ENCODE peak calls at places on chromosomes 7 and 10, in eight cellular contexts. M is heart right ventricle; N is fibroblast of lung; A is glutamatergic neuron; B is stimulated activated CD4-positive, alpha-beta T cell treated with anti-CD3 and anti-CD28 coated beads, Interleukin-2, amount 100 ng/mL, for 48 hours; S is GM13977; K is anterior cingulate cortex; C is GM04504. W is an unnamed sample.
A peak's percentile ranks its signal among the peaks of the same experiment; 100 is the strongest.

GRCh38 chr10:48572414-48572813 is 32.5 kb downstream of the ARHGAP22 start:
- DNase-seq in M (no peak), N (peak; percentile 82), A (no peak), B (no peak), S (no peak), K (no peak), C (no peak), W (no peak)

GRCh38 chr7:29328811-29329210 is 134.2 kb downstream of the CHN2 start:
- DNase-seq in M (no peak), N (no peak), A (no peak), B (no peak), S (no peak), K (no peak), C (peak; percentile 22), W (no peak)

GRCh38 chr7:51455513-51455912 is 138.9 kb upstream of the COBL start:
- DNase-seq in M (no peak), N (no peak), A (no peak), B (no peak), S (no peak), K (no peak), C (no peak), W (no peak)

GRCh38 chr7:24038993-24039392 is 245.0 kb upstream of the NPY start:
- DNase-seq in M (no peak), N (no peak), A (no peak), B (no peak), S (no peak), K (no peak), C (no peak), W (no peak)

GRCh38 chr7:75981450-75982305 is 12.7 kb downstream of the TMEM120A start:
- DNase-seq in M (no peak), N (no peak), A (no peak), B (no peak), S (no peak), K (no peak), C (no peak), W (no peak)

GRCh38 chr7:33251261-33251660 is 121.9 kb downstream of the BBS9 start:
- DNase-seq in M (no peak), N (no peak), A (no peak), B (no peak), S (no peak), K (no peak), C (no peak), W (no peak)

GRCh38 chr10:91198781-91199180 is 21.7 kb upstream of the PCGF5 start:
- DNase-seq in M (no peak), N (peak; percentile 16), A (no peak), B (no peak), S (peak; percentile 46), K (no peak), C (peak; percentile 75), W (no peak)

GRCh38 chr7:75915416-75916156 is 631 bp downstream of the POR start:
- DNase-seq in M (peak; percentile 15), N (peak; percentile 14), A (no peak), B (peak; percentile 10), S (peak; percentile 60), K (no peak), C (no peak), W (no peak)

GRCh38 chr10:77629775-77630565 is 7.6 kb downstream of the KCNMA1 start:
- DNase-seq in M (no peak), N (no peak), A (no peak), B (no peak), S (no peak), K (no peak), C (no peak), W (no peak)

GRCh38 chr10:89469517-89469916 is 55.1 kb downstream of the IFIT5 start:
- DNase-seq in M (no peak), N (no peak), A (no peak), B (no peak), S (no peak), K (no peak), C (no peak), W (no peak)

GRCh38 chr10:92238586-92239098 is 52.2 kb downstream of the CPEB3 start:
- DNase-seq in M (no peak), N (peak; percentile 84), A (no peak), B (no peak), S (no peak), K (no peak), C (peak; percentile 24), W (no peak)

W was measured in astrocyte of the cerebellum.